ENCODE peak calls at places on chromosomes 16 and 17, in five cellular contexts. One of them, this sample, is unnamed.

GRCh38 chr17:6969323-6969726 is 26.5 kb upstream of the ALOX12 start:
- DNase-seq in heart right ventricle: no peak
- DNase-seq in NCI-H82: no peak
- DNase-seq in NCI-H748 treated with DMSO at 0.1 percent for 48 hours: peak; percentile 44
- DNase-seq in NCI-H1092: no peak
- DNase-seq in this sample: no peak

GRCh38 chr17:47957591-47958490 is at the start of gene PRR15L:
- DNase-seq in heart right ventricle: no peak
- DNase-seq in NCI-H82: no peak
- DNase-seq in NCI-H748 treated with DMSO at 0.1 percent for 48 hours: peak; percentile 83
- DNase-seq in NCI-H1092: peak; percentile 27
- DNase-seq in this sample: peak; percentile 96

GRCh38 chr17:62626719-62627218 is 701 bp upstream of the MRC2 start:
- DNase-seq in heart right ventricle: peak; percentile 46
- DNase-seq in NCI-H82: peak; percentile 38
- DNase-seq in NCI-H748 treated with DMSO at 0.1 percent for 48 hours: no peak
- DNase-seq in NCI-H1092: no peak
- DNase-seq in this sample: no peak

GRCh38 chr17:2370211-2370589 is 30.7 kb downstream of the MNT start:
- DNase-seq in heart right ventricle: no peak
- DNase-seq in NCI-H82: no peak
- DNase-seq in NCI-H748 treated with DMSO at 0.1 percent for 48 hours: no peak
- DNase-seq in NCI-H1092: no peak
- DNase-seq in this sample: no peak

GRCh38 chr17:65418622-65419021 is 142.8 kb downstream of the AXIN2 start:
- DNase-seq in heart right ventricle: no peak
- DNase-seq in NCI-H82: no peak
- DNase-seq in NCI-H748 treated with DMSO at 0.1 percent for 48 hours: no peak
- DNase-seq in NCI-H1092: peak; percentile 7
- DNase-seq in this sample: no peak

GRCh38 chr17:57370051-57370581 is 113.8 kb downstream of the MSI2 start:
- DNase-seq in heart right ventricle: no peak
- DNase-seq in NCI-H82: no peak
- DNase-seq in NCI-H748 treated with DMSO at 0.1 percent for 48 hours: no peak
- DNase-seq in NCI-H1092: no peak
- DNase-seq in this sample: peak; percentile 14

GRCh38 chr17:28738680-28739384 is 5.0 kb upstream of the TRAF4 start:
- DNase-seq in heart right ventricle: no peak
- DNase-seq in NCI-H82: no peak
- DNase-seq in NCI-H748 treated with DMSO at 0.1 percent for 48 hours: no peak
- DNase-seq in NCI-H1092: no peak
- DNase-seq in this sample: no peak

GRCh38 chr17:76452102-76452645 is 778 bp downstream of the UBE2O start:
- DNase-seq in heart right ventricle: no peak
- DNase-seq in NCI-H82: peak; percentile 56
- DNase-seq in NCI-H748 treated with DMSO at 0.1 percent for 48 hours: no peak
- DNase-seq in NCI-H1092: no peak
- DNase-seq in this sample: no peak

GRCh38 chr17:2218426-2218825 is 85.2 kb downstream of the SMG6 start:
- DNase-seq in heart right ventricle: no peak
- DNase-seq in NCI-H82: no peak
- DNase-seq in NCI-H748 treated with DMSO at 0.1 percent for 48 hours: no peak
- DNase-seq in NCI-H1092: no peak
- DNase-seq in this sample: no peak

GRCh38 chr16:19809121-19809635 is 75.5 kb downstream of the GPRC5B start:
- DNase-seq in heart right ventricle: no peak
- DNase-seq in NCI-H82: no peak
- DNase-seq in NCI-H748 treated with DMSO at 0.1 percent for 48 hours: no peak
- DNase-seq in NCI-H1092: no peak
- DNase-seq in this sample: no peak